ENCODE peak calls at places on chromosomes 11 and 22, in five cellular contexts. X, S, O, Z and B are unnamed samples. For H3K4me1, the result is how much of the 10 kb centered on the place peaks cover.

GRCh38 chr22:40728731-40729189 is 49.5 kb downstream of the MCHR1 start:
- DNase-seq in S (peak), Z (peak), X (no peak), O (peak), B (peak)

GRCh38 chr22:33909075-33909458 is 11.2 kb downstream of the LARGE1 start:
- DNase-seq in S (no peak), O (no peak), X (no peak), Z (peak), B (peak)

GRCh38 chr11:123173040-123173855 is 21.8 kb downstream of the CLMP start:
- DNase-seq in O (peak), X (no peak), Z (peak), S (no peak), B (peak)

GRCh38 chr22:44799077-44799931 is 46.9 kb downstream of the ARHGAP8 start:
- DNase-seq in S (no peak), Z (no peak), O (no peak), X (no peak), B (no peak)

GRCh38 chr11:12123799-12124198 is 13.4 kb downstream of the MICAL2 start:
- DNase-seq in S (no peak), O (no peak), X (no peak), Z (peak), B (no peak)

GRCh38 chr11:848988-849824 is 6.6 kb downstream of the TSPAN4 start:
- DNase-seq in X (no peak), Z (no peak), S (no peak), O (peak), B (peak)

GRCh38 chr22:28016781-28017557 is 97.9 kb upstream of the PITPNB start:
- DNase-seq in Z (no peak), S (no peak), X (no peak), O (no peak), B (no peak)

GRCh38 chr22:39715778-39716495 is 145.4 kb downstream of the CACNA1I start:
- DNase-seq in S (no peak), X (no peak), O (no peak), Z (no peak), B (no peak)

GRCh38 chr22:36595154-36595553 is 66.2 kb upstream of the EIF3D start:
- DNase-seq in Z (no peak), X (no peak), O (no peak), S (no peak), B (no peak)

GRCh38 chr22:37968452-37969251 is 15.2 kb downstream of the POLR2F start:
- DNase-seq in O (no peak), S (no peak), X (no peak), Z (no peak), B (no peak)

GRCh38 chr11:115348404-115348803 is 155.8 kb downstream of the CADM1 start:
- DNase-seq in Z (no peak), S (no peak), X (no peak), O (no peak), B (no peak)

GRCh38 chr11:46386674-46387073 is 4.9 kb downstream of the CHRM4 start:
- DNase-seq in S (no peak), Z (no peak), O (no peak), X (no peak), B (no peak)

GRCh38 chr11:114099392-114100178 is 40.1 kb downstream of the ZBTB16 start:
- DNase-seq in S (no peak), X (no peak), O (no peak), Z (peak), B (peak)

GRCh38 chr11:48055292-48056132 is 75.2 kb downstream of the PTPRJ start:
- DNase-seq in O (no peak), Z (no peak), S (peak), X (no peak), B (no peak)

GRCh38 chr22:42766860-42767259 is 46.2 kb upstream of the A4GALT start:
- DNase-seq in S (no peak), X (no peak), Z (no peak), O (no peak), B (no peak)

GRCh38 chr22:42769238-42769573 is 48.5 kb upstream of the A4GALT start:
- DNase-seq in S (no peak), Z (no peak), X (no peak), O (no peak), B (no peak)

GRCh38 chr22:42770448-42770726 is 49.7 kb upstream of the A4GALT start:
- DNase-seq in S (no peak), O (no peak), Z (no peak), X (no peak), B (no peak)

GRCh38 chr22:42769574-42770447 is 49.1 kb upstream of the A4GALT start:
- DNase-seq in S (peak), O (no peak), Z (peak), X (no peak), B (peak)

GRCh38 chr22:42768385-42769035 is 47.8 kb upstream of the A4GALT start:
- DNase-seq in S (no peak), X (no peak), Z (no peak), O (no peak), B (no peak)
- H3K4me1 ChIP-seq in S (under half), X (under half), Z (under half), O (under half), B (under half)

GRCh38 chr11:70507466-70508230 is 109.3 kb downstream of the CTTN start:
- DNase-seq in X (no peak), S (no peak), Z (no peak), O (no peak), B (no peak)

GRCh38 chr11:70510106-70510505 is 111.8 kb downstream of the CTTN start:
- DNase-seq in X (no peak), S (no peak), Z (no peak), O (no peak), B (no peak)

GRCh38 chr11:70510571-70510970 is 112.2 kb downstream of the CTTN start:
- DNase-seq in X (no peak), S (no peak), O (no peak), Z (no peak), B (no peak)

GRCh38 chr11:70508231-70508480 is 109.8 kb downstream of the CTTN start:
- DNase-seq in O (no peak), S (no peak), Z (no peak), X (no peak), B (no peak)

DNA sequence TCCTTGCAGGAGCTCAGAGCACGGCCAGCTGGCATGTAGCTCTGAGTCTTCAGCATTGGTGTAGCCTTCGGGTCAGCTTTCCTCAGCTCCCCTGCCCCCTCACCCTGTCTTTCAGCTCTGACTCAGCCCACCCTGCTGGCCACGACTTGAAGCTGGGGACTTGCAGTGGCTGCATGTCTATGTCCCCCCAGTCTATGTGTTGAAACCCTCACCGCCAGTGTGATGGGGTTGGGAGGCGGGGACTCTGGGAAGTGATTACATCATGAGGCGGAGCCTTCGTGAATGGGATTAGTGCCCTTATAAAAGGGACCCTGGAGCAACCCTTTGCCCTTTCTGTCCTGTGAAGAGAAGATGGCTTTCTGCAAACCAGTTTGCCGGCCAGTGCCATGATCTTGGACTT is 111.1 kb downstream of the CTTN start:
- DNase-seq in Z (no peak), S (no peak), X (no peak), O (no peak), B (no peak)
- H3K27ac ChIP-seq in Z (no peak), S (no peak), X (no peak), O (no peak), B (no peak)

GRCh38 chr11:14722507-14722906 is 78.9 kb downstream of the PDE3B start:
- DNase-seq in S (no peak), X (no peak), Z (peak), O (no peak), B (peak)
- H3K4me3 ChIP-seq in S (no peak), X (no peak), Z (no peak), O (no peak), B (no peak)

DNA sequence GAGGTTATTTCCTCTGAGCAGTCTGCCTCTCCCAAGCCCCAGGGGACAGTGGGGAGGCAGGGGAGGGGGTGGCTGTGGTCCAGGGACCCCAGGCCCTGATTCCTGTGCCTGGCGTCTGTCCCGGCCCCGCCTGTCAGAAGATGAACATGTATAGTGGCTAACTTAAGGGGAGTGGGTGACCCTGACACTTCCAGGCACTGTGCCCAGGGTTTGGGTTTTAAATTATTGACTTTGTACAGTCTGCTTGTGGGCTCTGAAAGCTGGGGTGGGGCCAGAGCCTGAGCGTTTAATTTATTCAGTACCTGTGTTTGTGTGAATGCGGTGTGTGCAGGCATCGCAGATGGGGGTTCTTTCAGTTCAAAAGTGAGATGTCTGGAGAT is 3.1 kb downstream of the PIM3 start:
- DNase-seq in O (no peak), Z (no peak), S (peak), X (no peak), B (no peak)
- H3K4me1 ChIP-seq in O (under half), Z (under half), S (under half), X (half or more), B (under half)

GRCh38 chr11:120324932-120325810 is at the start of gene TLCD5:
- DNase-seq in X (peak), S (no peak), O (peak), Z (peak), B (peak)
- H3K27ac ChIP-seq in X (peak), S (peak), O (peak), Z (peak), B (peak)

GRCh38 chr11:27507561-27508322 is 1.2 kb upstream of the LIN7C start:
- DNase-seq in S (no peak), O (no peak), Z (no peak), X (no peak), B (peak)
- H3K4me3 ChIP-seq in S (no peak), O (peak), Z (peak), X (peak), B (peak)